ENCODE peak calls at places on chromosomes 11 and 22, in four cellular contexts. B is neural progenitor cell, E is PC-3, X is GM23248. U is an unnamed sample.

GRCh38 chr11:21630934-21631478 is 561.9 kb upstream of the ANO5 start:
- DNase-seq in X (no peak), B (no peak), E (no peak), U (no peak)

GRCh38 chr11:65292866-65293265 is 21.8 kb upstream of the CDC42EP2 start:
- DNase-seq in B (no peak), E (no peak), X (no peak), U (no peak)

GRCh38 chr11:120255519-120255866 is 15.6 kb downstream of the POU2F3 start:
- DNase-seq in E (no peak), X (no peak), B (peak), U (no peak)

GRCh38 chr22:49553518-49554295 is 274.0 kb downstream of the BRD1 start:
- DNase-seq in B (peak), E (peak), X (no peak), U (no peak)

GRCh38 chr11:76287227-76287626 is 80.9 kb upstream of the WNT11 start:
- DNase-seq in B (no peak), E (no peak), X (no peak), U (no peak)

GRCh38 chr11:36109850-36110606 is 166.2 kb downstream of the LDLRAD3 start:
- DNase-seq in B (peak), X (no peak), E (no peak), U (peak)

GRCh38 chr11:113667801-113668200 is 38.3 kb downstream of the TMPRSS5 start:
- DNase-seq in X (peak), B (no peak), E (peak), U (no peak)

GRCh38 chr22:41078975-41079374 is 13.4 kb upstream of the EP300 start:
- DNase-seq in E (no peak), B (peak), X (no peak), U (no peak)

GRCh38 chr22:50250555-50251471 is at the start of gene HDAC10:
- DNase-seq in E (peak), X (peak), B (peak), U (peak)

GRCh38 chr11:65780770-65781151 is at the start of gene AP5B1:
- DNase-seq in X (peak), B (peak), E (peak), U (peak)

GRCh38 chr11:2709429-2709828 is 9.6 kb upstream of the KCNQ1OT1 start:
- DNase-seq in X (peak), B (no peak), E (no peak), U (no peak)

GRCh38 chr11:11409224-11409623 is 56.2 kb upstream of the CSNK2A3 start:
- DNase-seq in E (no peak), X (no peak), B (no peak), U (no peak)

GRCh38 chr11:131595812-131596211 is 225.4 kb downstream of the NTM start:
- DNase-seq in B (no peak), E (no peak), X (no peak), U (no peak)

GRCh38 chr11:67284811-67285540 is 4.1 kb upstream of the ANKRD13D start:
- DNase-seq in X (no peak), B (no peak), E (no peak), U (no peak)

GRCh38 chr11:92890836-92891235 is 78.6 kb upstream of the MTNR1B start:
- DNase-seq in E (no peak), X (peak), B (no peak), U (no peak)

GRCh38 chr11:118176400-118177134 is at the start of gene SCN2B:
- DNase-seq in E (no peak), B (no peak), X (no peak), U (peak)

GRCh38 chr22:26330971-26331625 is 98.0 kb upstream of the ASPHD2 start:
- DNase-seq in E (peak), X (peak), B (peak), U (peak)

GRCh38 chr11:16669799-16670415 is 68.5 kb upstream of the C11orf58 start:
- DNase-seq in X (no peak), E (peak), B (no peak), U (peak)

GRCh38 chr22:37752189-37753061 is 55.3 kb upstream of the GCAT start:
- DNase-seq in X (peak), B (peak), E (peak), U (no peak)

GRCh38 chr11:15180212-15180814 is 65.6 kb downstream of the INSC start:
- DNase-seq in X (peak), E (no peak), B (no peak), U (no peak)

GRCh38 chr11:65491163-65491465 is 7.7 kb upstream of the MALAT1 start:
- DNase-seq in B (no peak), X (peak), E (no peak), U (no peak)

GRCh38 chr11:19719960-19720359 is 7.3 kb downstream of the NAV2 start:
- DNase-seq in E (no peak), B (no peak), X (no peak), U (no peak)

GRCh38 chr11:69945157-69945556 is 125.9 kb upstream of the FGF3 start:
- DNase-seq in X (no peak), B (no peak), E (no peak), U (no peak)

GRCh38 chr11:19652976-19653375 is 59.7 kb upstream of the NAV2 start:
- DNase-seq in B (no peak), X (no peak), E (no peak), U (no peak)

GRCh38 chr22:28013611-28014010 is 94.6 kb upstream of the PITPNB start:
- DNase-seq in E (no peak), X (no peak), B (no peak), U (peak)

GRCh38 chr11:19829109-19829790 is 116.6 kb downstream of the NAV2 start:
- DNase-seq in B (no peak), X (no peak), E (peak), U (no peak)

GRCh38 chr22:40342521-40342920 is 3.8 kb upstream of the ADSL start:
- DNase-seq in B (no peak), E (no peak), X (no peak), U (no peak)

GRCh38 chr22:49853981-49854791 is 542 bp downstream of the ZBED4 start:
- DNase-seq in X (peak), E (peak), B (peak), U (peak)

GRCh38 chr11:132244871-132245557 is 874.6 kb downstream of the NTM start:
- DNase-seq in E (no peak), X (no peak), B (no peak), U (no peak)

GRCh38 chr11:19432370-19433163 is 191.8 kb upstream of the E2F8 start:
- DNase-seq in X (peak), B (no peak), E (peak), U (peak)

GRCh38 chr11:35815556-35816315 is 128.1 kb upstream of the LDLRAD3 start:
- DNase-seq in E (no peak), X (peak), B (no peak), U (no peak)

GRCh38 chr11:10455637-10456487 is 798 bp downstream of the AMPD3 start:
- DNase-seq in X (peak), B (peak), E (peak), U (peak)

GRCh38 chr11:62954478-62954877 is 30.3 kb downstream of the SLC22A6 start:
- DNase-seq in B (no peak), E (no peak), X (no peak), U (peak)

GRCh38 chr11:110028904-110029303 is 64.3 kb upstream of the ZC3H12C start:
- DNase-seq in B (no peak), X (no peak), E (no peak), U (no peak)

GRCh38 chr22:22158965-22159364 is 85.6 kb upstream of the VPREB1 start:
- DNase-seq in B (no peak), X (no peak), E (no peak), U (no peak)

GRCh38 chr11:116833816-116834534 is 3.4 kb downstream of the APOA1 start:
- DNase-seq in B (no peak), X (no peak), E (no peak), U (no peak)

GRCh38 chr11:100991541-100991940 is 138.1 kb downstream of the PGR start:
- DNase-seq in E (no peak), B (no peak), X (no peak), U (no peak)

GRCh38 chr22:42910221-42910942 is 53.3 kb upstream of the ARFGAP3 start:
- DNase-seq in X (no peak), E (no peak), B (no peak), U (no peak)

GRCh38 chr22:42909363-42910058 is 52.4 kb upstream of the ARFGAP3 start:
- DNase-seq in B (no peak), E (no peak), X (no peak), U (no peak)

GRCh38 chr22:42907404-42908081 is 50.5 kb upstream of the ARFGAP3 start:
- DNase-seq in E (no peak), B (no peak), X (peak), U (no peak)

GRCh38 chr22:42906605-42907338 is 49.7 kb upstream of the ARFGAP3 start:
- DNase-seq in E (no peak), B (no peak), X (peak), U (no peak)

GRCh38 chr22:42908082-42908746 is 51.1 kb upstream of the ARFGAP3 start:
- DNase-seq in X (no peak), E (no peak), B (peak), U (no peak)
- TF ChIP-seq EZH2 in X (no peak), E (no peak), B (no peak), U (no peak)

GRCh38 chr11:278001-278951 is at the start of gene NLRP6:
- DNase-seq in X (no peak), E (no peak), B (no peak), U (no peak)
- H3K4me2 ChIP-seq in X (no peak), E (no peak), B (no peak), U (peak)

DNA sequence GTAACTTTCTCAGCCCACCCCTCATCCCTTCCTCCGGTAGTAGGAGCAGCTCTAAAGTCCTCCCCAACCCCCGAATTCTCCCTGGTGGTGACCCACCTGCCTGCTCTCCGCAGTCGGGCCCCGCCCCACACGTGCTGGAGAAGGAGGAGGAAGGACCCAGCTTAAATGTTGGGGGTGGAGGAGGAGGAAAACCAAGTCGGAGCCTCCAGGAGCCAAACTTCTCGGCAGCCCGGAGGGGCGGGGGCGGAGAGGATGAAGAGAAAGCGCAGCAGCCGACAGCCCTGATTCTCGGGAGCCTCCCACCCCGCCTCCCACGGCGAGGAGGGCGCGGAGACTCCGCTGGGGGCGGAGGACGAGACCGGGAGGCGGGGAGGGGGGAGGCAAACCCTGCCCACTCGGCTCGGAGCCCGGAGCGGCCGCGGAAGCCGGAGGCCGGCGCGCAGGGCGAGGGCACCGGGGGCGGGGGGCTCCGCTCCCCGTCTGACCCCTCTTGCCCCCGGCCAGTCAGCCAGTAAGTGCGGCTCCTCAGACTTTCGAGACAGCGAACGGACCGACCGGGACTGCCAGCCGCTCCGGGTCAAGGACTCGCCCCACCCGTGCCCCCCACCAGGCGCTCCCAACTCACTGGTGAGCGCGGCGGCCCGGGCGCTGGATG is at the start of gene TPBGL:
- DNase-seq in E (no peak), X (peak), B (peak), U (peak)
- H3K4me3 ChIP-seq in E (no peak), X (peak), B (peak), U (peak)

GRCh38 chr22:45969414-45969799 is 7.6 kb downstream of the WNT7B start:
- DNase-seq in X (no peak), E (peak), B (peak), U (peak)
- TF ChIP-seq EZH2 in X (no peak), E (no peak), B (no peak), U (no peak)

GRCh38 chr22:42131562-42131961 is 952 bp upstream of the CYP2D6 start:
- DNase-seq in B (no peak), X (no peak), E (no peak), U (peak)

GRCh38 chr22:42138972-42139371 is 8.4 kb upstream of the CYP2D6 start:
- DNase-seq in X (no peak), B (no peak), E (no peak), U (no peak)

GRCh38 chr22:42138122-42138770 is 7.6 kb upstream of the CYP2D6 start:
- DNase-seq in B (no peak), X (no peak), E (no peak), U (no peak)

GRCh38 chr22:42132457-42132856 is 1.8 kb upstream of the CYP2D6 start:
- DNase-seq in B (no peak), X (no peak), E (no peak), U (peak)

DNA sequence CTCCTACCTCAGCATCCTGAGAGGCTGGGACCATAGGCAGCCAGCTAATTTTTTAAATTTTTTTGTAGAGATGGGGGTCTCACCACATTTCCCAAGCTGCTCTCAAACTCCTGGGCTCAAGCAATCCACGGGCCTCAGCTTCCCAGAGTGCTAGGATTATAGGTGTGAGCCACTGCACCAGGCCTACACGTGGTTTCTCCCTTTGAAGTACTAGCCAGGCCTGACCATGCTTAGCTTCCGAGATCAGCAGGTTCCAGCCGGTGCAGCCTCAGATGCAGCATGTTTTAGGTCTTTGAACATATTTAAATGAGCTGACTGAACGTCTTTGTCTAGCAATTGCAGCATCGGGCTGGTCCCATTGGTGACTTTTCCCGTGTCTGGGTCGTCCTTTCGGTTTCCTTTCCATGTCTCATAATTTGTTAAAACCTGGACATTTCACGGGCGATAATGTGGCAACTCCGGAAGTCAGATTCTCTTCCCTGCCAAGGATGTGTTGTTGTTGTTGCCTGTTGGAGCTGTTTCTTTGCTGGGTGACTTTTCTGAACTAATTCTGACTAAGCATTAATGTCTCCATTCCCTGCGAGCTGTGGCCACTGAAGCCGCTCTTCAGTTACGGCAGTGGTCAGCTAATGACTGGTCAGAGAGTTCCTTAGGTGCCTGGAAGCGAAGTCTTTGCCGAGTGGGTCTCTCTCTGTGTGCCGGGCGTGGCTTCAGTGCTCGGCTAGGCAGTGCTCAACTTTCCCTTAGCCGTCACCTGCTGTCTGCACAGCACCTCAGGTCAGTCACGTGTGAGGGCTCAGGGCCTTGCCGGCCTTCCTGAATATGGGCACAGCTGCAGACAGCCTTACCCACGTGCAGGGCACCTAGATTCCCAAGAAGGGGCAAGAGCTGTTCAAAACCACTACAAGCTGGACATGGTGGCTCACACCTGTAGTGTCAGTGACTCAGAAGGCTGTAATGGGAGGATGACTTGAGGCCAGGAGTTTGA is 3.7 kb upstream of the CYP2D6 start:
- DNase-seq in E (no peak), B (no peak), X (no peak), U (no peak)
- H3K4me2 ChIP-seq in E (no peak), B (no peak), X (no peak), U (no peak)

GRCh38 chr11:128776434-128777284 is 82.8 kb downstream of the FLI1 start:
- DNase-seq in B (peak), X (peak), E (peak), U (peak)

GRCh38 chr11:128776088-128776433 is 82.2 kb downstream of the FLI1 start:
- DNase-seq in E (no peak), B (no peak), X (no peak), U (no peak)

GRCh38 chr11:128779036-128779435 is 85.2 kb downstream of the FLI1 start:
- DNase-seq in X (no peak), B (no peak), E (no peak), U (no peak)

GRCh38 chr11:128775513-128775912 is 81.6 kb downstream of the FLI1 start:
- DNase-seq in B (no peak), E (no peak), X (no peak), U (no peak)

GRCh38 chr11:128777369-128778011 is 83.6 kb downstream of the FLI1 start:
- DNase-seq in B (peak), E (no peak), X (no peak), U (peak)
- H3K4me3 ChIP-seq in B (no peak), E (no peak), X (no peak), U (peak)

GRCh38 chr22:36692280-36692679 is 11.3 kb downstream of the CACNG2 start:
- DNase-seq in E (no peak), X (no peak), B (peak), U (no peak)

GRCh38 chr22:36687516-36687915 is 16.0 kb downstream of the CACNG2 start:
- DNase-seq in X (no peak), E (no peak), B (peak), U (no peak)

GRCh38 chr22:36691488-36691887 is 12.1 kb downstream of the CACNG2 start:
- DNase-seq in B (no peak), X (no peak), E (no peak), U (no peak)

GRCh38 chr22:36689583-36689982 is 14.0 kb downstream of the CACNG2 start:
- DNase-seq in E (no peak), B (no peak), X (no peak), U (no peak)
- TF ChIP-seq EZH2 in E (no peak), B (no peak), X (no peak), U (no peak)

GRCh38 chr22:42926034-42926433 is 69.0 kb upstream of the ARFGAP3 start:
- DNase-seq in B (no peak), X (no peak), E (peak), U (no peak)

GRCh38 chr22:42926768-42927167 is 69.7 kb upstream of the ARFGAP3 start:
- DNase-seq in X (no peak), B (no peak), E (no peak), U (no peak)

GRCh38 chr22:42927966-42928365 is 70.9 kb upstream of the ARFGAP3 start:
- DNase-seq in B (no peak), E (no peak), X (no peak), U (no peak)

GRCh38 chr22:42924436-42924835 is 67.4 kb upstream of the ARFGAP3 start:
- DNase-seq in E (no peak), B (no peak), X (no peak), U (no peak)

GRCh38 chr22:42925598-42925997 is 68.5 kb upstream of the ARFGAP3 start:
- DNase-seq in X (no peak), B (no peak), E (no peak), U (no peak)
- H3K4me2 ChIP-seq in X (no peak), B (no peak), E (no peak), U (no peak)

GRCh38 chr11:12502041-12502440 is 124.7 kb downstream of the PARVA start:
- DNase-seq in B (no peak), E (no peak), X (peak), U (no peak)

GRCh38 chr11:12506502-12506921 is 129.1 kb downstream of the PARVA start:
- DNase-seq in B (no peak), E (no peak), X (peak), U (no peak)

GRCh38 chr11:12505183-12505582 is 127.8 kb downstream of the PARVA start:
- DNase-seq in X (no peak), E (no peak), B (no peak), U (no peak)

GRCh38 chr11:12502950-12503579 is 125.7 kb downstream of the PARVA start:
- DNase-seq in E (peak), B (no peak), X (no peak), U (no peak)

GRCh38 chr11:12503886-12504285 is 126.5 kb downstream of the PARVA start:
- DNase-seq in E (no peak), X (no peak), B (no peak), U (no peak)
- H3K4me3 ChIP-seq in E (no peak), X (no peak), B (no peak), U (no peak)

GRCh38 chr22:38788417-38788816 is 5.5 kb downstream of the DNAL4 start:
- DNase-seq in E (peak), X (peak), B (no peak), U (no peak)
- TF ChIP-seq EZH2 in E (no peak), X (no peak), B (no peak), U (no peak)

U was measured in GM23338.